ENCODE peak calls at places on chromosomes 6 and 20, in six cellular contexts. L is A549, A is ovary, I is IMR-90, W is left ventricle myocardium inferior, C is sigmoid colon. E is an unnamed sample.

GRCh38 chr6:26196846-26197683 is 109.8 kb downstream of the HFE start:
- DNase-seq in L (no peak), A (peak), I (peak), W (no peak), C (peak), E (peak)

GRCh38 chr6:24974182-24975171 is 38.7 kb upstream of the RIPOR2 start:
- DNase-seq in L (no peak), A (no peak), I (no peak), W (no peak), C (no peak), E (no peak)

GRCh38 chr6:132964101-132964867 is 149.9 kb downstream of the RPS12 start:
- DNase-seq in L (no peak), A (no peak), I (peak), W (no peak), C (no peak), E (no peak)

GRCh38 chr6:148521158-148521557 is 178.5 kb downstream of the SASH1 start:
- DNase-seq in L (no peak), A (no peak), I (no peak), W (no peak), C (no peak), E (no peak)

GRCh38 chr6:148747145-148747492 is 289 bp downstream of the UST start:
- DNase-seq in L (no peak), A (peak), I (peak), W (peak), C (peak), E (no peak)

GRCh38 chr6:13375360-13375878 is 47.1 kb upstream of the TBC1D7 start:
- DNase-seq in L (no peak), A (no peak), I (no peak), W (no peak), C (no peak), E (no peak)

GRCh38 chr6:108363756-108364356 is 69.0 kb downstream of the AFG1L start:
- DNase-seq in L (no peak), A (no peak), I (no peak), W (no peak), C (no peak), E (no peak)

GRCh38 chr6:135212020-135212806 is 31.1 kb downstream of the MYB start:
- DNase-seq in L (no peak), A (no peak), I (peak), W (no peak), C (no peak), E (no peak)

GRCh38 chr20:47172579-47172978 is 183.9 kb downstream of the ZMYND8 start:
- DNase-seq in L (no peak), A (no peak), I (no peak), W (no peak), C (no peak), E (no peak)

GRCh38 chr20:18692453-18692852 is 104.6 kb downstream of the DTD1 start:
- DNase-seq in L (peak), A (no peak), I (peak), W (no peak), C (no peak), E (no peak)

GRCh38 chr6:161091972-161092701 is 100.6 kb downstream of the MAP3K4 start:
- DNase-seq in L (no peak), A (no peak), I (peak), W (no peak), C (no peak), E (no peak)

GRCh38 chr6:170279977-170280688 is 10.7 kb downstream of the DLL1 start:
- DNase-seq in L (peak), A (peak), I (peak), W (peak), C (peak), E (peak)

GRCh38 chr6:11495565-11496145 is 41.9 kb upstream of the TMEM170B start:
- DNase-seq in L (no peak), A (no peak), I (no peak), W (no peak), C (no peak), E (no peak)

GRCh38 chr20:21705466-21706344 is at the start of gene PAX1:
- DNase-seq in L (peak), A (no peak), I (no peak), W (no peak), C (no peak), E (no peak)

GRCh38 chr6:68040780-68041179 is 594.3 kb upstream of the ADGRB3 start:
- DNase-seq in L (no peak), A (no peak), I (no peak), W (no peak), C (no peak), E (no peak)

GRCh38 chr20:44479643-44480042 is 4.0 kb downstream of the TTPAL start:
- DNase-seq in L (no peak), A (no peak), I (no peak), W (no peak), C (no peak), E (no peak)

GRCh38 chr20:44478188-44478587 is 2.5 kb downstream of the TTPAL start:
- DNase-seq in L (no peak), A (no peak), I (no peak), W (no peak), C (no peak), E (no peak)

GRCh38 chr20:44475372-44475693 is 341 bp upstream of the TTPAL start:
- DNase-seq in L (no peak), A (no peak), I (no peak), W (no peak), C (no peak), E (no peak)

GRCh38 chr20:44477151-44477550 is 1.5 kb downstream of the TTPAL start:
- DNase-seq in L (no peak), A (no peak), I (no peak), W (no peak), C (no peak), E (no peak)

GRCh38 chr20:44475694-44476560 is at the start of gene TTPAL:
- DNase-seq in L (peak), A (peak), I (peak), W (peak), C (peak), E (peak)
- TF ChIP-seq CTCF in L (peak), A (peak), I (peak), W (peak), C (no peak), E (peak)

DNA sequence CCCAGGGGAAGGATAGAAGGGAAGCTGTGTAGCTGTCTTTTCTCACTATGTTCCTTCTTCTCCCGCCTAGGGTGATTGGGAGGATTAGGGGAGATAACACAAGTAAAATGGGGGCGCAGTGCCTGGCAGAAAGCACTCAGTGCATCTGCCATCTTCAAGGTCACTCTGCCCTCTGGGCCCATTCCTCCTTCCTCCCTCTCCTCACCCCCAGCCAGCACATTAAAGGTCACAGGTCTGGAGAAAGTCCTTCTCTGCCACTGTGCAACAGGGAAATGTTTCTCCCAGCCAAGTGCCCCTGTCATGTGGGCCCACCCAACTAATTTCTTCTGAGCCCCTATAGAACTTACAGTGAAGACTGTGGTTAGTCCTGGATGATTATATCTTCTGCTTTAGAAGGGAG is 45.8 kb downstream of the CLIC5 start:
- DNase-seq in L (no peak), A (no peak), I (no peak), W (no peak), C (no peak), E (no peak)
- H3K4me3 ChIP-seq in L (no peak), A (no peak), I (no peak), W (peak), C (no peak), E (no peak)

GRCh38 chr20:32742322-32743236 is 688 bp downstream of the COMMD7 start:
- DNase-seq in L (no peak), A (no peak), I (no peak), W (no peak), C (peak), E (peak)
- H3K27ac ChIP-seq in L (peak), A (peak), I (peak), W (peak), C (peak), E (peak)

DNA sequence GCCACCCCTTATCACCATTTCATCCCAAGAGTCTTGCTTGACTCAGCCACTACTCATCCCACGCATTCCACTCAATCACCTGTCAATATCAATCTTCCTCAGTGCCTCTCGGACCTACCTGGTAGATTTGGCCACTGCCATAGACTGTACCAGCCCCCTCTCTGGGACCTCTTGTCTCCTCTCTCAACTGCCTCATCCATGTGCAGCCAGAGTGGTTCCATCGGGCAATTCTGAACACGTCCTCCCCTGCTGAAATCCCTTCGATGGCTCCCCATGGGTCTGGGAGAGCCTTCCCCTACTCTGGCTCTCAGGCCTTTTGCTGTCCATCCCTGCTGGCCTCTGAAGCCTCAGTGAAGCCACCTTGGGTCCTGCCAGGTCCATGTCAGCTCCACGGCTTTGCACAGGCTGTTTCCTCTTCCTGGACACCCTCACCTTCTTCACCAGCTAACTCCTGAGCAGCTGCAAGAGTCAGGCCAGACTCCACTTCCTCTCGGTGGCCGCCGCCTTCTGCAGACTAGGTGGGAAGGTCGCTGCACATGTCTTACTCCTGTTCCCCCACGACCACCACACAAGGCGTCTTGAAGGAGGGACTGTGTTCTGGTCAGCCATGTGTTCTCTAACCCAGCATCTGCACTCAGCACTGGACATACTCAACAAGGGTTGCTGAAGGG is 120.4 kb downstream of the TOX2 start:
- DNase-seq in L (no peak), A (no peak), I (no peak), W (no peak), C (peak), E (no peak)
- TF ChIP-seq CTCF in L (no peak), A (no peak), I (no peak), W (no peak), C (no peak), E (no peak)

DNA sequence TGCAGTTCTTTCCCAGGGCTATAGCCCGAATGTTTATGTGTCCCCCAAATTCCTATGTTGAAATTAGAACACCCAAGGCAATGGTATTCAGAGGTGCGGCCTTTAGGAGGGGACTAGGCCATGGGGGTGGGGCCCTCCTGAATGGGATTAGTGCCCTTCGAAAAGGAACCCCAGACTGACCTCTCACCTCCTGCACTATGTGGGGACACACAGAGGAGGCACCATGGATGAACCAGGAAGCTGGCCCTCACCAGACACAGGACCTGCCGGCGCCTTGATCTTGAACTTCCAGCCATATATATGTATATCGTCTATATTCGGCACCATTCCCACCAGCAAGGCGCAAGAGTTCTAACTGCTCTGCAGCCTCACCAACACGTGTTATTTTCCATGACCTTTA is 101.5 kb upstream of the BHLHE23 start:
- DNase-seq in L (no peak), A (no peak), I (no peak), W (no peak), C (no peak), E (peak)
- H3K4me3 ChIP-seq in L (no peak), A (no peak), I (no peak), W (no peak), C (no peak), E (no peak)

GRCh38 chr20:51357543-51357942 is 185.0 kb downstream of the NFATC2 start:
- DNase-seq in L (no peak), A (no peak), I (no peak), W (no peak), C (no peak), E (no peak)

GRCh38 chr20:51356871-51357270 is 185.6 kb downstream of the NFATC2 start:
- DNase-seq in L (no peak), A (no peak), I (no peak), W (no peak), C (no peak), E (no peak)

GRCh38 chr20:51354191-51354768 is 188.2 kb downstream of the NFATC2 start:
- DNase-seq in L (no peak), A (no peak), I (peak), W (no peak), C (peak), E (no peak)

GRCh38 chr20:51352790-51353189 is 189.7 kb downstream of the NFATC2 start:
- DNase-seq in L (no peak), A (no peak), I (no peak), W (no peak), C (no peak), E (no peak)

DNA sequence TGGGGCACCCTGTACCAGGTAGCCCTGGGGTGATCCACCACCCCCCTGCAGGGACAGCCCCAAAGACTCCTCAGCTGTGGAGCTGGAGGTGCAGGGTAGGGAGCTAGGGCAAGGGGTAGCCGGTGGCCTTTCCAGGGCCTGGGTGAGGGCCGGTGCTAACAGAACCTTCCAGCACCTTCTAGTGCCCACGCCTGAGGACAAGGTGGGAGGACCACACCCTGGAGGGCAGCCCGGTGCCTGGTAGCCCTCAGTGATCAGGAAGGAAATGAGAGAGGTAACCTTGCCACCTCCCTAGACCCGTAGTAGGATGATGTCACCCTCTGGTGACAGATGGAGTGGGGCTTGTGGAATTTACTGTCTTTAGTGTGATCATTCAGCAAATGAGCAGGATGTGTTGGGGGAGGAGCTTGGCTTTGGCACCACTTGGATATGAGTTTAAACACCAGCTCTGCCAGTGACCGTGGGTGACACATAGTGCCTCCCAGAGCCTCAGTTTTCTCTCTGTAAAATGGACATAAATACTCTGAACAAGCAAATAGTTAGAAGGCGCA is 187.7 kb downstream of the NFATC2 start:
- DNase-seq in L (peak), A (no peak), I (peak), W (no peak), C (peak), E (peak)
- H3K27ac ChIP-seq in L (peak), A (no peak), I (peak), W (no peak), C (no peak), E (no peak)

GRCh38 chr6:37485259-37485658 is 14.4 kb downstream of the CCDC167 start:
- DNase-seq in L (peak), A (no peak), I (no peak), W (no peak), C (no peak), E (no peak)
- TF ChIP-seq CTCF in L (no peak), A (no peak), I (no peak), W (no peak), C (no peak), E (no peak)

GRCh38 chr6:42141603-42142117 is 760 bp downstream of the C6orf132 start:
- DNase-seq in L (no peak), A (no peak), I (no peak), W (no peak), C (no peak), E (no peak)
- H3K4me3 ChIP-seq in L (peak), A (peak), I (peak), W (peak), C (peak), E (peak)

DNA sequence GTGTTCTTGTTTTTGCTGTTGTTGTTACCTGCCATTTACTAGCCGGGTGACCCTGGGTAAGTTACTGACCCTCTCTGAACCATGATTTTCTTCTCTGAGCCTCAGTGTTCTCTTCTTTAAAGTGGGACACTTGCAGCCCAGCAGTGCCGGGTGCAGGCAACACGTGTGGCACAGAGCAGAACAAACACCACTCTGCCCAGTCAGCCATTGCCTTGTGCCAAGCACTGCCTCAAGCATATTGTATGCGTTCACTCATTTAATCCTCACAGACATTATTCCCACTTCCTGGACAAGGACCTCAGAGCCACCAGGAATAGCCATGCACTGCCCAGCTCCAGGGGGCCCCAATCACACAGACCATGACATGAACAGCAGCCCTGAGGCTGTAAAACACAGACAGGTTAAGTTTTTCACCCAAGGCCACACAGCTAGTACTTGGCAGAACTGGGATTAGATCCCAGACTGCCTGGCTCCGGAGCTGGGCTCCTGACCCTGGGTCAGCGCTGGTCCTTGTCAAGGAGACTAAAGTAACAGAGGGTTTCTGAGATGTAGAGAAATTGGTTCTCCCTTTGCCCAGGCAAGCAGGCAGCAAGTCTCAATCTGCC is 74.0 kb upstream of the PTPN1 start:
- DNase-seq in L (no peak), A (no peak), I (no peak), W (no peak), C (no peak), E (no peak)
- H3K27ac ChIP-seq in L (peak), A (no peak), I (no peak), W (no peak), C (peak), E (no peak)

E was measured in kidney.